ENCODE peak calls at places on chromosomes 4 and X, in six cellular contexts. Q is fibroblast of the conjunctiva, O is choroid plexus epithelial cell, H is T-helper 1 cell, L is GM23338, U is kidney epithelial cell. C is an unnamed sample.

GRCh38 chr4:41360911-41361830 is 104.4 kb downstream of the UCHL1 start:
- DNase-seq in H (no peak), O (peak; percentile 32), U (no peak), Q (no peak), L (peak; percentile 61), C (peak; percentile 61)

GRCh38 chr4:140926672-140927071 is 170.5 kb upstream of the TBC1D9 start:
- DNase-seq in H (no peak), O (peak; percentile 51), U (no peak), Q (no peak), L (no peak), C (no peak)

GRCh38 chr4:106659386-106659785 is 290.8 kb upstream of the GIMD1 start:
- DNase-seq in H (no peak), Q (no peak), O (peak; percentile 11), U (no peak), L (no peak), C (peak; percentile 28)

GRCh38 chrX:15882704-15883539 is 28.3 kb upstream of the AP1S2 start:
- DNase-seq in H (no peak), L (no peak), O (peak; percentile 38), Q (no peak), U (no peak), C (peak; percentile 6)

GRCh38 chr4:10033191-10033881 is 12.0 kb upstream of the SLC2A9 start:
- DNase-seq in O (peak; percentile 73), L (no peak), H (peak; percentile 28), Q (no peak), U (no peak), C (peak; percentile 16)

GRCh38 chr4:74387790-74388189 is 22.8 kb downstream of the EREG start:
- DNase-seq in L (no peak), O (no peak), U (no peak), H (no peak), Q (no peak), C (no peak)

GRCh38 chr4:72846280-72847111 is 223.0 kb downstream of the COX18 start:
- DNase-seq in L (peak; percentile 84), O (peak; percentile 70), H (no peak), U (no peak), Q (no peak), C (peak; percentile 32)

GRCh38 chrX:150495496-150495895 is 72.9 kb upstream of the MTM1 start:
- DNase-seq in H (no peak), U (no peak), Q (no peak), O (no peak), L (no peak), C (no peak)

GRCh38 chrX:37302569-37302968 is 46.6 kb upstream of the PRRG1 start:
- DNase-seq in H (no peak), Q (peak; percentile 1), U (no peak), O (peak; percentile 66), L (peak; percentile 52), C (peak; percentile 35)

GRCh38 chr4:37464373-37464772 is 219.8 kb downstream of the NWD2 start:
- DNase-seq in L (no peak), H (no peak), O (no peak), Q (no peak), U (no peak), C (no peak)

GRCh38 chr4:106366026-106366425 is 2.6 kb downstream of the GIMD1 start:
- DNase-seq in H (no peak), L (no peak), U (no peak), Q (no peak), O (peak; percentile 49), C (no peak)

GRCh38 chr4:8368061-8368481 is 72.5 kb downstream of the ACOX3 start:
- DNase-seq in Q (no peak), H (no peak), O (no peak), L (no peak), U (no peak), C (no peak)

GRCh38 chr4:48634688-48635308 is 144.7 kb downstream of the ZAR1 start:
- DNase-seq in U (no peak), H (no peak), L (no peak), O (no peak), Q (no peak), C (no peak)

GRCh38 chr4:119656986-119657635 is 28.5 kb upstream of the PDE5A start:
- DNase-seq in H (no peak), U (peak; percentile 10), Q (no peak), L (no peak), O (peak; percentile 69), C (peak; percentile 63)

GRCh38 chrX:27815209-27815608 is 7.4 kb downstream of the MAGEB10 start:
- DNase-seq in U (peak; percentile 41), L (no peak), O (peak; percentile 21), H (no peak), Q (no peak), C (no peak)